ENCODE peak calls at places on chromosomes 16 and 17, in six cellular contexts. One of them, this sample, is unnamed.

GRCh38 chr16:15811778-15812750 is 44.8 kb downstream of the MYH11 start:
- DNase-seq in GM12865: no peak
- DNase-seq in cardiac fibroblast: peak; percentile 87
- DNase-seq in fibroblast of lung: peak; percentile 94
- DNase-seq in lower leg skin: no peak
- DNase-seq in AG10803: peak; percentile 97
- DNase-seq in this sample: peak; percentile 89

GRCh38 chr16:21943571-21943970 is 9.6 kb upstream of the UQCRC2 start:
- DNase-seq in GM12865: no peak
- DNase-seq in cardiac fibroblast: no peak
- DNase-seq in fibroblast of lung: no peak
- DNase-seq in lower leg skin: no peak
- DNase-seq in AG10803: no peak
- DNase-seq in this sample: no peak

GRCh38 chr17:67027031-67027628 is 17.2 kb upstream of the CACNG1 start:
- DNase-seq in GM12865: no peak
- DNase-seq in cardiac fibroblast: peak; percentile 14
- DNase-seq in fibroblast of lung: peak; percentile 20
- DNase-seq in lower leg skin: no peak
- DNase-seq in AG10803: peak; percentile 16
- DNase-seq in this sample: peak; percentile 40

GRCh38 chr16:18948372-18949020 is 22.3 kb upstream of the SMG1 start:
- DNase-seq in GM12865: no peak
- DNase-seq in cardiac fibroblast: no peak
- DNase-seq in fibroblast of lung: no peak
- DNase-seq in lower leg skin: no peak
- DNase-seq in AG10803: no peak
- DNase-seq in this sample: no peak

GRCh38 chr16:52812945-52813556 is 239.6 kb downstream of the CHD9NB start:
- DNase-seq in GM12865: no peak
- DNase-seq in cardiac fibroblast: peak; percentile 75
- DNase-seq in fibroblast of lung: peak; percentile 75
- DNase-seq in lower leg skin: no peak
- DNase-seq in AG10803: peak; percentile 28
- DNase-seq in this sample: peak; percentile 18

GRCh38 chr17:9259419-9259818 is 238.1 kb downstream of the NTN1 start:
- DNase-seq in GM12865: no peak
- DNase-seq in cardiac fibroblast: no peak
- DNase-seq in fibroblast of lung: peak; percentile 65
- DNase-seq in lower leg skin: no peak
- DNase-seq in AG10803: no peak
- DNase-seq in this sample: no peak

GRCh38 chr16:12092347-12092882 is 115.9 kb downstream of the SNX29 start:
- DNase-seq in GM12865: no peak
- DNase-seq in cardiac fibroblast: peak; percentile 79
- DNase-seq in fibroblast of lung: peak; percentile 94
- DNase-seq in lower leg skin: peak; percentile 8
- DNase-seq in AG10803: peak; percentile 95
- DNase-seq in this sample: peak; percentile 96

GRCh38 chr17:80591788-80592187 is 47.1 kb downstream of the RPTOR start:
- DNase-seq in GM12865: no peak
- DNase-seq in cardiac fibroblast: no peak
- DNase-seq in fibroblast of lung: no peak
- DNase-seq in lower leg skin: peak; percentile 3
- DNase-seq in AG10803: no peak
- DNase-seq in this sample: no peak

GRCh38 chr17:67496286-67496685 is 119.2 kb downstream of the PITPNC1 start:
- DNase-seq in GM12865: no peak
- DNase-seq in cardiac fibroblast: peak; percentile 48
- DNase-seq in fibroblast of lung: peak; percentile 64
- DNase-seq in lower leg skin: peak; percentile 74
- DNase-seq in AG10803: no peak
- DNase-seq in this sample: no peak

GRCh38 chr17:45326566-45326965 is 9.7 kb upstream of the MAP3K14 start:
- DNase-seq in GM12865: no peak
- DNase-seq in cardiac fibroblast: no peak
- DNase-seq in fibroblast of lung: no peak
- DNase-seq in lower leg skin: peak; percentile 46
- DNase-seq in AG10803: no peak
- DNase-seq in this sample: no peak

GRCh38 chr17:39097159-39097519 is 54.3 kb downstream of the PLXDC1 start:
- DNase-seq in GM12865: no peak
- DNase-seq in cardiac fibroblast: no peak
- DNase-seq in fibroblast of lung: no peak
- DNase-seq in lower leg skin: no peak
- DNase-seq in AG10803: no peak
- DNase-seq in this sample: no peak

GRCh38 chr17:78762007-78762406 is 20.1 kb downstream of the CYTH1 start:
- DNase-seq in GM12865: no peak
- DNase-seq in cardiac fibroblast: peak; percentile 31
- DNase-seq in fibroblast of lung: peak; percentile 50
- DNase-seq in lower leg skin: no peak
- DNase-seq in AG10803: no peak
- DNase-seq in this sample: no peak

GRCh38 chr16:55822280-55822810 is 10.6 kb downstream of the CES1 start:
- DNase-seq in GM12865: no peak
- DNase-seq in cardiac fibroblast: no peak
- DNase-seq in fibroblast of lung: no peak
- DNase-seq in lower leg skin: no peak
- DNase-seq in AG10803: no peak
- DNase-seq in this sample: no peak

GRCh38 chr16:84832488-84833141 is 12.8 kb downstream of the CRISPLD2 start:
- DNase-seq in GM12865: no peak
- DNase-seq in cardiac fibroblast: peak; percentile 99
- DNase-seq in fibroblast of lung: peak; percentile 94
- DNase-seq in lower leg skin: peak; percentile 98
- DNase-seq in AG10803: peak; percentile 100
- DNase-seq in this sample: peak; percentile 100

GRCh38 chr16:54055191-54055590 is 231.4 kb downstream of the IRX3 start:
- DNase-seq in GM12865: no peak
- DNase-seq in cardiac fibroblast: no peak
- DNase-seq in fibroblast of lung: no peak
- DNase-seq in lower leg skin: no peak
- DNase-seq in AG10803: no peak
- DNase-seq in this sample: no peak

GRCh38 chr17:68344701-68345136 is 53.4 kb downstream of the ARSG start:
- DNase-seq in GM12865: no peak
- DNase-seq in cardiac fibroblast: peak; percentile 14
- DNase-seq in fibroblast of lung: no peak
- DNase-seq in lower leg skin: no peak
- DNase-seq in AG10803: no peak
- DNase-seq in this sample: no peak

GRCh38 chr17:57535652-57536018 is 209.5 kb downstream of the CCDC182 start:
- DNase-seq in GM12865: no peak
- DNase-seq in cardiac fibroblast: no peak
- DNase-seq in fibroblast of lung: no peak
- DNase-seq in lower leg skin: no peak
- DNase-seq in AG10803: no peak
- DNase-seq in this sample: no peak

GRCh38 chr17:72030067-72030899 is 90.5 kb upstream of the SOX9 start:
- DNase-seq in GM12865: peak; percentile 83
- DNase-seq in cardiac fibroblast: peak; percentile 18
- DNase-seq in fibroblast of lung: peak; percentile 70
- DNase-seq in lower leg skin: peak; percentile 87
- DNase-seq in AG10803: peak; percentile 62
- DNase-seq in this sample: peak; percentile 71

GRCh38 chr17:1045456-1045855 is 48.5 kb downstream of the TIMM22 start:
- DNase-seq in GM12865: no peak
- DNase-seq in cardiac fibroblast: no peak
- DNase-seq in fibroblast of lung: no peak
- DNase-seq in lower leg skin: no peak
- DNase-seq in AG10803: no peak
- DNase-seq in this sample: no peak

GRCh38 chr16:53881371-53881770 is 177.4 kb downstream of the FTO start:
- DNase-seq in GM12865: no peak
- DNase-seq in cardiac fibroblast: peak; percentile 94
- DNase-seq in fibroblast of lung: peak; percentile 42
- DNase-seq in lower leg skin: no peak
- DNase-seq in AG10803: peak; percentile 94
- DNase-seq in this sample: peak; percentile 69

GRCh38 chr16:6144441-6144840 is 1046.8 kb upstream of the EEF2KMT start:
- DNase-seq in GM12865: no peak
- DNase-seq in cardiac fibroblast: no peak
- DNase-seq in fibroblast of lung: no peak
- DNase-seq in lower leg skin: no peak
- DNase-seq in AG10803: no peak
- DNase-seq in this sample: no peak

GRCh38 chr16:74800216-74800871 is 25.7 kb upstream of the FA2H start:
- DNase-seq in GM12865: no peak
- DNase-seq in cardiac fibroblast: no peak
- DNase-seq in fibroblast of lung: no peak
- DNase-seq in lower leg skin: no peak
- DNase-seq in AG10803: no peak
- DNase-seq in this sample: no peak

DNA sequence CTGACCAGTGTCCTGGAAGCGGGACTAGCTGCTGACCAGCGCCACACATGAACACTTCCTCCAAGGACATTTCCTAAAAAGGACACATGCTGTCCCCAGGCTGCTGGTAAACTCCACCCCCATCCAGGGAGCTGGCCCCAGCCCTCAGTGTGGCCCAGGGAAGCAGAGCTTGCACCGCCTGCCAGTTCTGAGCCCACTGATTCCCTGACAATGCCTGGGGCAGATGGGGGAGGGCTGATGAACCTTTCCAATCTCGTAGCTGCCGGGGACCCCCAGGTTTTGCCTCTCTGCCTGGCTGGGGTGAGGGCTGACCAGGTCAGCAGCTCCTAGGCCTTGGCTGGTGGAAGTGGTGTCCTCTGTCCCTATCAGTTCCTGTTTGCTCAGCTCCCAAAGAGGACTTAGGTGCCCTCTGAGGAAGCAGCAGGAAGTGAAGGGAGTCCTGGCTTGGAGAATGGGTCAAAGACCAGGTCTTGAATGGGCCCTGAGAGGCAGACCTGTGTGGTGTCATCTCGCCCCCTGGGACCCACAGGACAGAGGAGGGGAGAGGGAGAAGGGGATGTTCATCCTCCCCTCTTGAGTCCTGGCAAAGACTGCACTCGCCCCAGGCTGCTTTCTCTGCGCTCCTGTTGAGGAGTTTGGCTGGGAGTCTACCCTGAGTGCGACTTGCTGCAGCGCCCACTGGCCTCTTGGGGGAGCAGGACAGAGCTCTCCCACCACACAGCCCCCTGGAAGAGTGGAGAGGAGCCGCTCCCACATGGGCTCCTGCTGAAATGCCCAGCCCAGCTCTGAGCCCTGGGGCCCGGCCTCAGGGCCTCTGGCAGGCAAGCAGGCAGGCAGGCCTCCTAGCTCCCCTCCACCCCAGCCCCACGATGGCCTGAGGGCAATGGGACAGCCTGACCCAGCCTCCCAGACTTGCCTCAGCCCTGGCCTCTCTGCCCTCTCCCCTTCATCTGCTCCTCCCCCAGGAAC is 16.8 kb downstream of the PDK2 start:
- DNase-seq in GM12865: no peak
- DNase-seq in cardiac fibroblast: no peak
- DNase-seq in fibroblast of lung: no peak
- DNase-seq in lower leg skin: no peak
- DNase-seq in AG10803: no peak
- DNase-seq in this sample: no peak
- TF ChIP-seq CTCF in GM12865: no peak
- TF ChIP-seq CTCF in cardiac fibroblast: no peak
- TF ChIP-seq CTCF in fibroblast of lung: no peak
- TF ChIP-seq CTCF in lower leg skin: no peak
- TF ChIP-seq CTCF in AG10803: no peak
- TF ChIP-seq CTCF in this sample: no peak

GRCh38 chr16:568401-569258 is 1.1 kb upstream of the PIGQ start:
- DNase-seq in GM12865: no peak
- DNase-seq in cardiac fibroblast: no peak
- DNase-seq in fibroblast of lung: no peak
- DNase-seq in lower leg skin: no peak
- DNase-seq in AG10803: no peak
- DNase-seq in this sample: no peak
- H3K4me3 ChIP-seq in GM12865: peak overlapping the region; percentile 77
- H3K4me3 ChIP-seq in cardiac fibroblast: no peak overlapping the region
- H3K4me3 ChIP-seq in fibroblast of lung: peak overlapping the region; percentile 81
- H3K4me3 ChIP-seq in lower leg skin: no peak overlapping the region
- H3K4me3 ChIP-seq in AG10803: no peak overlapping the region
- H3K4me3 ChIP-seq in this sample: peak overlapping the region; percentile 66

DNA sequence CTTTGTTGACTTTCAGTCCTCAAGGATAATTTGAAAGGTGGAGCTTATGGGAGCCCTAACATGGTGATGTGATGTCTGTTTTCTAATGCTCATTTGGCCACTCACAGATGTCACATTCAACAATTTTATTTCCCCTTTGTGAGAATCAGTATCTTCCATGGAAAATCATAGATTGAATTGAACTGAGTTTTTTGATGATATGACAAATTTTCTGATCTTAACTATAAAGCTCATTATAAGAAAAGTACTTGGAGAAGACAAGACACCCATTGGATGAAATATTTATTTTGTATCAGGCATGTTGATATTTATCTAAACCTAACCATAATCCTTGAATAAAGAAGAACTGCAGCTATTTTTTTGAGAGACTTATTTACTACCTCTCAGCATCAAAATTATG is 824.6 kb upstream of the GOT2 start:
- DNase-seq in GM12865: no peak
- DNase-seq in cardiac fibroblast: no peak
- DNase-seq in fibroblast of lung: no peak
- DNase-seq in lower leg skin: no peak
- DNase-seq in AG10803: no peak
- DNase-seq in this sample: no peak
- TF ChIP-seq CTCF in GM12865: no peak
- TF ChIP-seq CTCF in cardiac fibroblast: no peak
- TF ChIP-seq CTCF in fibroblast of lung: no peak
- TF ChIP-seq CTCF in lower leg skin: no peak
- TF ChIP-seq CTCF in AG10803: no peak
- TF ChIP-seq CTCF in this sample: no peak

DNA sequence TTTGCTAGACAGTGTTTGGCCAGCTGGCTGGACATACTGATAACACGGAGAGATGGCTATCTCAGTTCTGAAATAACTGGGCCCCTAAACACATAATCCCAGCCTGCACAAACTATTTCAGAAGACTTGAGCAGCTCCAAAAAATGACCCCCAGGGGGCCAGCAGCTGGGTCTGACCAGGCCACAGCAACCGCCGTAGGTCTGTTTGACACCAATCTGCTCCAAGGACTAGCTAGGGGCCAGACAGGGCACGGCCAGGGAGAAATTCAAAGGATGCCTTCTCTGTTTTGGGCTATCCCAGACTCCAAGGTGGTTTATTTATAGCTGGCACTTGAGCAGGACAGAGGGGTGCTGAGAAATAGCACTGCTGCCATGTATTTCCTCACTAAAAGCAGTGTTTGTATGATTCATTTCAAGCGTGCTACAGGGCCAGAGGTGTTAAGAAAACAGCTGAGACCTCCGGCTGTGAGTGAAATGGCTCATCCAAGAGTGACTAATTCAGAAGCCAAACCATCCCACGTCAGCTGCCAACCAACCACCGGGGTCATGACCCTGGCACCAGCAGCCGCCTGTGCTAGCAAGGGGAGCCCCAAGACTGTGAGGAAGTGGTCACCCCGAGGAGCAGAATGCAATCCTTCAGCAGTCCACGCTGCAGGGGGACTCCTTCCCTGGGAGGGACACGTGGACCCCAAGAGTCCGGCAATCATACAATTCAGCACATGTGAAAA is 5.7 kb downstream of the GGA2 start:
- DNase-seq in GM12865: peak; percentile 91
- DNase-seq in cardiac fibroblast: peak; percentile 95
- DNase-seq in fibroblast of lung: peak; percentile 95
- DNase-seq in lower leg skin: peak; percentile 91
- DNase-seq in AG10803: peak; percentile 93
- DNase-seq in this sample: peak; percentile 88
- H3K4me3 ChIP-seq in GM12865: peak overlapping the region; percentile 53
- H3K4me3 ChIP-seq in cardiac fibroblast: no peak overlapping the region
- H3K4me3 ChIP-seq in fibroblast of lung: no peak overlapping the region
- H3K4me3 ChIP-seq in lower leg skin: no peak overlapping the region
- H3K4me3 ChIP-seq in AG10803: no peak overlapping the region
- H3K4me3 ChIP-seq in this sample: no peak overlapping the region

This sample was measured in foreskin fibroblast.